ENCODE peak calls at places on chromosome 7, in four cellular contexts. Q is HEK293T, G is HepG2, F is K562. V is an unnamed sample.
A peak's percentile ranks its signal among the peaks of the same experiment; 100 is the strongest.

GRCh38 chr7:107813524-107813923 is 10.5 kb upstream of the SLC26A3 start:
- DNase-seq in Q (no peak), G (no peak), F (no peak), V (no peak)

GRCh38 chr7:76317782-76318487 is 15.5 kb downstream of the HSPB1 start:
- DNase-seq in Q (peak; percentile 96), G (peak; percentile 90), F (peak; percentile 100), V (peak; percentile 99)

GRCh38 chr7:75762350-75762917 is 9.6 kb downstream of the CCL26 start:
- DNase-seq in Q (peak; percentile 73), G (peak; percentile 59), F (peak; percentile 71), V (no peak)

GRCh38 chr7:100034871-100035510 is 14.6 kb upstream of the ZSCAN21 start:
- DNase-seq in Q (no peak), G (no peak), F (no peak), V (no peak)

GRCh38 chr7:143126146-143126545 is 5.7 kb upstream of the PIP start:
- DNase-seq in Q (no peak), G (no peak), F (no peak), V (no peak)

GRCh38 chr7:51027256-51028127 is 244.8 kb upstream of the GRB10 start:
- DNase-seq in Q (no peak), G (no peak), F (no peak), V (no peak)

GRCh38 chr7:159127691-159128642 is 16.7 kb downstream of the VIPR2 start:
- DNase-seq in Q (no peak), G (no peak), F (no peak), V (no peak)

GRCh38 chr7:80770675-80771081 is 132.2 kb downstream of the CD36 start:
- DNase-seq in Q (no peak), G (no peak), F (no peak), V (no peak)

GRCh38 chr7:101411477-101411954 is 48.8 kb downstream of the COL26A1 start:
- DNase-seq in Q (no peak), G (no peak), F (no peak), V (no peak)

DNA sequence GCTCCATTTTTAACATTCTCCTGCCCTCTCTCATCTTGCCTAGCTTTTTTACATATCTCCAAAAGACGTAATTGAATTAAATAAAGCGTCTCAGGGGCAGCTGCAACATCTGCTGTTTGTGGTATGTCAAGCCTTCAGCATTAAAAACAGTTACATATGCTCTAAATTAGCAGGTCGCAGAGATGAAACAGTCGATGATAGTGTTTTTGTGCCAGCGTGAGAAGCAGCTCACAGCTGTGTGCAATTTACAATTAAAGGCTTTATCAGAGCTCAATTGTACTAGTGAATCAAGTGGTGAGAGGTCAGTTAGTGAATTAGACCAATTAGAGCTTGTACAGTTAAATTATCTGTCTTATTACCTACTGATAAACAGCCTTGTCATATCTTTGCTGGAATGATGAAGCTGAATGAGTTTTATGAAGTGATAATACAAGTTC is 522.3 kb downstream of the ETV1 start:
- DNase-seq in Q (no peak), G (no peak), F (no peak), V (no peak)
- TF ChIP-seq ELF4 in Q (no peak), G (no peak), F (no peak), V (no peak)

DNA sequence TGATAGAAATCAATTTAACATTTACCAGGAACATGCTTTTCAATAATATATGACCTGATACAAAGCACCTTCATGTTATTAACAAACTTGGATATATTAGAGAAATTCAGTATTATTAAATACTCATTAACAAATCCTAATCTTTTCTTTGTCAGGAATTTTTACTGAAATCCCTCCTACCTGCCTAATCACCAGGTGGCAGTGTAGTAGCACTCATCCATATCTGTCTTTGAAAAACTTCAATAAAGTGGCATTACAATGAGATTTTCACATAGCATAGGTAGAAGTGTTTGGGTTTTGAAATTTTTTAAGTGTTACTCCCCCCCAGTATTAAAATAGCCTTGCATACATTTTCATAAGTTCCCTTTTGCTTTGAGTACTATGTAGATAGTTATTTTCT is 1246.6 kb upstream of the LRRN3 start:
- DNase-seq in Q (no peak), G (peak; percentile 5), F (no peak), V (no peak)
- TF ChIP-seq ELF4 in Q (no peak), G (no peak), F (no peak), V (no peak)

GRCh38 chr7:142057101-142057500 is 54.4 kb upstream of the MGAM2 start:
- DNase-seq in Q (no peak), G (no peak), F (no peak), V (no peak)

DNA sequence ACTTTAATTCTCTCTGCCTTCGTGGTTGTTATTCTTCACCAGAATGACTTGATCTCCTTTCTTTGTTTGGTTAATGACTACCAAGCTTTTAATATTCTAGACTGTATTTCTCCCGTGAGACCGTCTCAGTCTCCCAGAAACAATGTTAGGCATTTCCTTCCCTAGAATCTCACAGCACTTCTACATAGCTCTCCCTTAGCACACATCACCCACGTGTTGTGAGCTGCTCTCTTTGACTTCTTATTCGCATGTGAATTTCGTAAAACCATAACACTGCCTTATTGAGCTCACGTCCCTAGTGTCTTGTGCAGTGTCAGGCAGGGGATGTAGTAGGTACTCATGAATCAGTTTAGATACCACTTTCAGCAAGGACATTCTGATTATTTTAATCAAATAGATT is 57.5 kb upstream of the MGAM2 start:
- DNase-seq in Q (no peak), G (no peak), F (no peak), V (no peak)
- TF ChIP-seq ELF4 in Q (no peak), G (no peak), F (no peak), V (no peak)

GRCh38 chr7:43584200-43584586 is 1.3 kb downstream of the STK17A start:
- DNase-seq in Q (no peak), G (peak; percentile 79), F (no peak), V (no peak)
- TF ChIP-seq ELF4 in Q (no peak), G (no peak), F (no peak), V (no peak)

GRCh38 chr7:157691521-157692155 is 354.8 kb downstream of the DNAJB6 start:
- DNase-seq in Q (no peak), G (no peak), F (no peak), V (peak; percentile 21)
- TF ChIP-seq ELF4 in Q (no peak), G (no peak), F (no peak), V (no peak)